ENCODE peak calls at places on chromosome 14, in five cellular contexts. One of them, this sample, is unnamed.

GRCh38 chr14:51431033-51431709 is 191.1 kb downstream of the TMX1 start:
- DNase-seq in spleen: no peak
- DNase-seq in A549: no peak
- DNase-seq in upper lobe of left lung: no peak
- DNase-seq in IMR-90: no peak
- DNase-seq in this sample: no peak

GRCh38 chr14:44945264-44945663 is 16.5 kb downstream of the KLHL28 start:
- DNase-seq in A549: no peak
- DNase-seq in spleen: no peak
- DNase-seq in upper lobe of left lung: no peak
- DNase-seq in IMR-90: peak; percentile 88
- DNase-seq in this sample: no peak

GRCh38 chr14:85280074-85280473 is 249.9 kb upstream of the FLRT2 start:
- DNase-seq in spleen: no peak
- DNase-seq in upper lobe of left lung: no peak
- DNase-seq in IMR-90: peak; percentile 3
- DNase-seq in A549: peak; percentile 1
- DNase-seq in this sample: no peak

GRCh38 chr14:88364710-88365413 is 20.6 kb upstream of the SPATA7 start:
- DNase-seq in IMR-90: no peak
- DNase-seq in upper lobe of left lung: no peak
- DNase-seq in spleen: no peak
- DNase-seq in A549: no peak
- DNase-seq in this sample: no peak

GRCh38 chr14:39946796-39947195 is 514.6 kb upstream of the FBXO33 start:
- DNase-seq in IMR-90: no peak
- DNase-seq in spleen: no peak
- DNase-seq in A549: peak; percentile 1
- DNase-seq in upper lobe of left lung: no peak
- DNase-seq in this sample: no peak

GRCh38 chr14:38113546-38113945 is 94.2 kb upstream of the SSTR1 start:
- DNase-seq in upper lobe of left lung: no peak
- DNase-seq in spleen: no peak
- DNase-seq in IMR-90: no peak
- DNase-seq in A549: no peak
- DNase-seq in this sample: no peak

GRCh38 chr14:65260786-65261185 is 151.7 kb upstream of the FUT8 start:
- DNase-seq in upper lobe of left lung: no peak
- DNase-seq in spleen: no peak
- DNase-seq in A549: no peak
- DNase-seq in IMR-90: peak; percentile 88
- DNase-seq in this sample: no peak

GRCh38 chr14:96245710-96246534 is 10.1 kb upstream of the BDKRB1 start:
- DNase-seq in IMR-90: peak; percentile 85
- DNase-seq in A549: no peak
- DNase-seq in spleen: peak; percentile 27
- DNase-seq in upper lobe of left lung: no peak
- DNase-seq in this sample: no peak

GRCh38 chr14:36652542-36653201 is 9.0 kb upstream of the PAX9 start:
- DNase-seq in spleen: no peak
- DNase-seq in IMR-90: no peak
- DNase-seq in upper lobe of left lung: no peak
- DNase-seq in A549: no peak
- DNase-seq in this sample: no peak

GRCh38 chr14:95407342-95407741 is 87.6 kb upstream of the CLMN start:
- DNase-seq in IMR-90: no peak
- DNase-seq in spleen: no peak
- DNase-seq in A549: no peak
- DNase-seq in upper lobe of left lung: no peak
- DNase-seq in this sample: no peak

GRCh38 chr14:20848316-20848954 is 42.8 kb upstream of the RNASE3 start:
- DNase-seq in spleen: no peak
- DNase-seq in upper lobe of left lung: no peak
- DNase-seq in A549: peak; percentile 94
- DNase-seq in IMR-90: peak; percentile 19
- DNase-seq in this sample: no peak

GRCh38 chr14:76950043-76951020 is 78.2 kb downstream of the IRF2BPL start:
- DNase-seq in upper lobe of left lung: no peak
- DNase-seq in A549: no peak
- DNase-seq in spleen: no peak
- DNase-seq in IMR-90: peak; percentile 44
- DNase-seq in this sample: no peak

GRCh38 chr14:100065942-100066574 is 836 bp downstream of the EVL start:
- DNase-seq in spleen: peak; percentile 85
- DNase-seq in IMR-90: no peak
- DNase-seq in upper lobe of left lung: no peak
- DNase-seq in A549: no peak
- DNase-seq in this sample: no peak

GRCh38 chr14:58772061-58772604 is 134.4 kb downstream of the DACT1 start:
- DNase-seq in A549: no peak
- DNase-seq in IMR-90: no peak
- DNase-seq in spleen: no peak
- DNase-seq in upper lobe of left lung: no peak
- DNase-seq in this sample: no peak

GRCh38 chr14:58768977-58769376 is 131.2 kb downstream of the DACT1 start:
- DNase-seq in spleen: no peak
- DNase-seq in A549: no peak
- DNase-seq in IMR-90: no peak
- DNase-seq in upper lobe of left lung: no peak
- DNase-seq in this sample: no peak

GRCh38 chr14:58771016-58771415 is 133.3 kb downstream of the DACT1 start:
- DNase-seq in spleen: no peak
- DNase-seq in upper lobe of left lung: no peak
- DNase-seq in IMR-90: no peak
- DNase-seq in A549: no peak
- DNase-seq in this sample: no peak

GRCh38 chr14:58769766-58770165 is 132.0 kb downstream of the DACT1 start:
- DNase-seq in upper lobe of left lung: no peak
- DNase-seq in A549: no peak
- DNase-seq in spleen: no peak
- DNase-seq in IMR-90: no peak
- DNase-seq in this sample: no peak

GRCh38 chr14:58770501-58770982 is 132.8 kb downstream of the DACT1 start:
- DNase-seq in A549: no peak
- DNase-seq in spleen: no peak
- DNase-seq in upper lobe of left lung: no peak
- DNase-seq in IMR-90: no peak
- DNase-seq in this sample: no peak
- H3K4me1 ChIP-seq in A549: no peaks in the 10 kb centered on the region
- H3K4me1 ChIP-seq in spleen: no peaks in the 10 kb centered on the region
- H3K4me1 ChIP-seq in upper lobe of left lung: no peaks in the 10 kb centered on the region
- H3K4me1 ChIP-seq in IMR-90: no peaks in the 10 kb centered on the region
- H3K4me1 ChIP-seq in this sample: no peaks in the 10 kb centered on the region

DNA sequence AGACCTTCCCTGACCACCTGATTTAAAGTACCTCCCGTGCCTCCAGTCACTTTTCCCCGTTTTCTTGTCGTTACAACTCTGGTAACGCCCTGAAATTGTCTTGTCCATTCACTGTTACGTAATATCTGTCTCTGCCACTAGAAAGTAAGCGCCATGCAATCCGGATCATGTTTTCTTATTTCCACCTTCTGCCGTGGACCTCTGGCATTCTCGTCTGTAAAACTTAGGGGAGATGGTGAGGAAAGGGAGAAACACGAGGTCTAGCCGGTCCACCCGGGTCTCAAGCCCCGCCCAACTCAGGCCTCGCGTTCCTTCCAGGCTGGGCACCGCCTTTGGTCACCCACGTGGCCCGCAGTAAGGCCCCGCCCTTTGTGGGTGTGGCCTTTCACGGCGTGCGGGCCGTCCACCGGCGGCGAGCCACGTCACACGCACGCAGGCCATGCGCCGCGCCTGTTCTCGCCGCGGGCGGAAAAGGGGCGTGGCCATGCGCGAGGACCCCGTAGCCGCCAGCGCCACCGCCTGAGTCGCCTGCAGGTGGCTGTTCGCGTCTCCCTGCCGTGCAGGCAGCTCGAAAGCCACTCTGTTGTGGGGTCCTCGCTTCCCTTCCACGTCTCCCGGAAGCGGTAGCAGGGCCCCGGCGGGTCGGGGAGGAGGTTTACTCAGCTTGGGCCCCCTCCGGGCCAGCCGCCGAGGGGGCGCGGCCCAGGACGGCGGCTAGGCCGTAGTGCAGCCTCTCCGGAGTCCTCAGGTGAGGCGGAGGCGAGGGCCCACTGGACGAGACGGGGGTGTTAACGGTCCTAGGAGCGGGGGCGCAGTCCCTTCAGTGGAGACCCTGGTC is at the start of gene GOLGA5:
- DNase-seq in A549: peak; percentile 99
- DNase-seq in IMR-90: peak; percentile 98
- DNase-seq in spleen: peak; percentile 100
- DNase-seq in upper lobe of left lung: peak; percentile 100
- DNase-seq in this sample: peak; percentile 96
- TF ChIP-seq POLR2A in A549: peak; percentile 82
- TF ChIP-seq POLR2A in IMR-90: peak; percentile 94
- TF ChIP-seq POLR2A in spleen: no peak
- TF ChIP-seq POLR2A in upper lobe of left lung: peak; percentile 76
- TF ChIP-seq POLR2A in this sample: peak; percentile 73

GRCh38 chr14:105019861-105020814 is 745 bp downstream of the CDCA4 start:
- DNase-seq in A549: peak; percentile 53
- DNase-seq in spleen: peak; percentile 93
- DNase-seq in upper lobe of left lung: peak; percentile 91
- DNase-seq in IMR-90: peak; percentile 49
- DNase-seq in this sample: no peak
- H3K4me1 ChIP-seq in A549: peaks cover 72% of the 10 kb centered on the region
- H3K4me1 ChIP-seq in spleen: peaks cover 47% of the 10 kb centered on the region
- H3K4me1 ChIP-seq in upper lobe of left lung: peaks cover 26% of the 10 kb centered on the region
- H3K4me1 ChIP-seq in IMR-90: peaks cover 17% of the 10 kb centered on the region
- H3K4me1 ChIP-seq in this sample: no peaks in the 10 kb centered on the region

GRCh38 chr14:102043251-102044025 is 43.4 kb downstream of the HSP90AA1 start:
- DNase-seq in upper lobe of left lung: no peak
- DNase-seq in IMR-90: no peak
- DNase-seq in spleen: no peak
- DNase-seq in A549: no peak
- DNase-seq in this sample: no peak
- TF ChIP-seq POLR2A in upper lobe of left lung: no peak
- TF ChIP-seq POLR2A in IMR-90: no peak
- TF ChIP-seq POLR2A in spleen: no peak
- TF ChIP-seq POLR2A in A549: no peak
- TF ChIP-seq POLR2A in this sample: no peak

DNA sequence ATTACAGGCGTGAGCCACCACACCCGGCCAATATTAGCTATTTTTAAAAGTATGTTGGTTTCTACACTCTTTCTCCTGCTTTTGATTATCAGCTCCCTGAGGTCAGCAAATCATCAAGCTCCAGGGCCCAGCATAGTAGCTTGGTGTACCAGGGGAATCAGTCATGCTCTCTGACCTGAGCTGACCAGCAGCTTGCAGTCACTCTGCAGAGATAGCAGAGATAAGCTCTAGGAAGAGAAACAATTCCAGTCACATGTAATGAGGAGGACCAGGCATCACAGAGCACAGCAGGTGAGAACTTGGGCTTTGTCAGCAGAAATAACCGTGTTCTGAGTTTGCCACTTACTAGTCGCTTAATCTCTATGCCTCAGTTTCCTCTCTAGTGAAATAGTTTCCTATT is 8.5 kb downstream of the PLEKHD1 start:
- DNase-seq in IMR-90: no peak
- DNase-seq in spleen: no peak
- DNase-seq in upper lobe of left lung: no peak
- DNase-seq in A549: no peak
- DNase-seq in this sample: no peak
- H3K4me1 ChIP-seq in IMR-90: no peaks in the 10 kb centered on the region
- H3K4me1 ChIP-seq in spleen: no peaks in the 10 kb centered on the region
- H3K4me1 ChIP-seq in upper lobe of left lung: no peaks in the 10 kb centered on the region
- H3K4me1 ChIP-seq in A549: no peaks in the 10 kb centered on the region
- H3K4me1 ChIP-seq in this sample: no peaks in the 10 kb centered on the region

DNA sequence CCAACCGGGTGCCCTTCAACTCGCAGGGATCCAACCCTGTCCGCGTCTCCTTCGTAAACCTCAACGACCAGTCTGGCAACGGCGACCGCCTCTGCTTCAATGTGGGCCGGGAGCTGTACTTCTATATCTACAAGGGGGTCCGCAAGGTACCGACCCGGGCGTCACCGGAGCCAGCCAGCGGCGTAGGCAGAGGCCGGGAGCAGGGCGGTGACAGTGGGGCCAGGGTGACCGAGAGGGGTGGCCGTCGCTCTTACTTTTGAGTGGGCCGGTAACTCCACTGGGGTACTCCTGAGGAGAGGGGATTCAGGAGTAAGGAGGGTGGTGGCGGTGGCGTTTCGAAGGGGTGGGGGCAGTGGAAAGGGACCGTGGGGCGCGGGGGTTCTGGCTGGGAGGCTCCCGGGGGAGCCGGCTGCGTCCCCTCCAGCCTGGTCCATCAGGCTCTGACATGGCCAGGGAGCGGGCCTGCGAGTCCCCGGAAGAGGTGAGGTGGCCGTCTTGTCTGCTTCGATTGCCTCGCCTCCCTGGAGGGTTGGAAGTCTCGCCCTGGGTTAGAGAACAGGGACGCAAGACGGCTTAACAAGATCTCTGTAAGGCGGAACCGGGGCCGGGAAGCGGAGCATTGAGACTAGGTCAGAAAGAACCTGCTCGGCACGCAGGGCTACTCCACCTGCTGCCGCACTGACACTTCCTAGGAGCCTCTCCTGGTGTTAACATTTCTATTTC is 491 bp downstream of the WDR20 start:
- DNase-seq in upper lobe of left lung: peak; percentile 88
- DNase-seq in IMR-90: no peak
- DNase-seq in A549: peak; percentile 16
- DNase-seq in spleen: peak; percentile 87
- DNase-seq in this sample: peak; percentile 5
- TF ChIP-seq POLR2A in upper lobe of left lung: no peak
- TF ChIP-seq POLR2A in IMR-90: no peak
- TF ChIP-seq POLR2A in A549: no peak
- TF ChIP-seq POLR2A in spleen: no peak
- TF ChIP-seq POLR2A in this sample: no peak

GRCh38 chr14:60760209-60760608 is 25.6 kb downstream of the MNAT1 start:
- DNase-seq in IMR-90: no peak
- DNase-seq in spleen: no peak
- DNase-seq in upper lobe of left lung: no peak
- DNase-seq in A549: no peak
- DNase-seq in this sample: no peak

GRCh38 chr14:60760648-60761364 is 26.2 kb downstream of the MNAT1 start:
- DNase-seq in IMR-90: no peak
- DNase-seq in spleen: no peak
- DNase-seq in upper lobe of left lung: no peak
- DNase-seq in A549: no peak
- DNase-seq in this sample: no peak

GRCh38 chr14:60758875-60759274 is 24.3 kb downstream of the MNAT1 start:
- DNase-seq in IMR-90: peak; percentile 62
- DNase-seq in spleen: no peak
- DNase-seq in A549: no peak
- DNase-seq in upper lobe of left lung: no peak
- DNase-seq in this sample: no peak

GRCh38 chr14:60756847-60757246 is 22.3 kb downstream of the MNAT1 start:
- DNase-seq in upper lobe of left lung: no peak
- DNase-seq in IMR-90: peak; percentile 44
- DNase-seq in spleen: no peak
- DNase-seq in A549: no peak
- DNase-seq in this sample: no peak

DNA sequence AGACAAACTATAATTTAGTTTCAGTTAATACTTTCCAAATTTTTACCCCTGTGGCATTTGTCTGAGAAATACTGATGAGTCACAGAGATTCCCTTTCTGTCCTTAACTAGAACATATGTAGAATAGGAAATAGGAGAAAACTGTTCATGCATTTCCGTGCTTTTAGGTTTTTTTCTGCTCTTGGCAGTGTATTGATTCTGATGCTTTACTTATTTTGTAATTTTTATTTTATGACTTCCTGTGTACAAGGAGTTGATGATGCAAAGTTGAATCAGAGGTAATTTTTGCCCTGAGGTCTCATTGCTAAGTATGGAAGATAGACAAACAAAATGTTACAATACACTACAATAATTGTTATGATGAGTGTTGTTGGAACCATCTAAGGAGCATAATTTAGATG is 23.1 kb downstream of the MNAT1 start:
- DNase-seq in spleen: no peak
- DNase-seq in IMR-90: peak; percentile 74
- DNase-seq in upper lobe of left lung: no peak
- DNase-seq in A549: no peak
- DNase-seq in this sample: no peak
- H3K4me1 ChIP-seq in spleen: peaks cover 44% of the 10 kb centered on the region
- H3K4me1 ChIP-seq in IMR-90: peaks cover 13% of the 10 kb centered on the region
- H3K4me1 ChIP-seq in upper lobe of left lung: no peaks in the 10 kb centered on the region
- H3K4me1 ChIP-seq in A549: peaks cover 28% of the 10 kb centered on the region
- H3K4me1 ChIP-seq in this sample: peaks cover 26% of the 10 kb centered on the region

This sample was measured in tibial nerve.